ENCODE peak calls at places on chromosome 20, in four cellular contexts. K is HepG2, V is GM12878, Q is K562. Y is an unnamed sample.

GRCh38 chr20:38338849-38339520 is 7.3 kb upstream of the LBP start:
- DNase-seq in Q (no peak), K (no peak), V (no peak), Y (peak; percentile 29)

GRCh38 chr20:45911486-45912343 is at the start of gene PLTP:
- DNase-seq in K (no peak), V (no peak), Q (peak; percentile 48), Y (no peak)

GRCh38 chr20:10857362-10858070 is 183.7 kb upstream of the JAG1 start:
- DNase-seq in K (peak; percentile 58), Q (no peak), V (no peak), Y (no peak)

GRCh38 chr20:40325006-40325563 is 364.0 kb downstream of the MAFB start:
- DNase-seq in V (no peak), Q (no peak), K (no peak), Y (no peak)

GRCh38 chr20:22993823-22994222 is 41.3 kb upstream of the SSTR4 start:
- DNase-seq in K (no peak), V (no peak), Q (no peak), Y (no peak)

GRCh38 chr20:58818585-58819285 is 32.0 kb downstream of the GNAS-AS1 start:
- DNase-seq in K (no peak), V (peak; percentile 3), Q (no peak), Y (no peak)

GRCh38 chr20:32249030-32249738 is 28.3 kb upstream of the KIF3B start:
- DNase-seq in K (no peak), Q (no peak), V (no peak), Y (no peak)

GRCh38 chr20:49646126-49646525 is 67.6 kb downstream of the B4GALT5 start:
- DNase-seq in Q (no peak), K (no peak), V (no peak), Y (no peak)

GRCh38 chr20:23074052-23074451 is 12.1 kb downstream of the CD93 start:
- DNase-seq in V (no peak), K (no peak), Q (no peak), Y (no peak)

GRCh38 chr20:40464731-40465208 is 224.3 kb downstream of the MAFB start:
- DNase-seq in K (no peak), V (no peak), Q (no peak), Y (no peak)

GRCh38 chr20:35564905-35565304 is 23.0 kb downstream of the ERGIC3 start:
- DNase-seq in K (no peak), V (no peak), Q (no peak), Y (no peak)

GRCh38 chr20:11328839-11329238 is 588.9 kb upstream of the BTBD3 start:
- DNase-seq in Q (no peak), K (no peak), V (no peak), Y (no peak)

GRCh38 chr20:59153832-59154231 is 9.8 kb upstream of the ZNF831 start:
- DNase-seq in K (no peak), Q (no peak), V (no peak), Y (no peak)

GRCh38 chr20:36441027-36441414 is 100.3 kb upstream of the MYL9 start:
- DNase-seq in Q (no peak), V (no peak), K (no peak), Y (no peak)

GRCh38 chr20:45290677-45291355 is 15.8 kb upstream of the RBPJL start:
- DNase-seq in Q (peak; percentile 79), K (peak; percentile 76), V (no peak), Y (peak; percentile 90)

GRCh38 chr20:7459123-7459522 is 481.1 kb downstream of the HAO1 start:
- DNase-seq in Q (no peak), V (no peak), K (no peak), Y (no peak)

GRCh38 chr20:46134716-46135115 is 16.6 kb downstream of the CD40 start:
- DNase-seq in V (no peak), Q (no peak), K (no peak), Y (no peak)

GRCh38 chr20:2596673-2597279 is 55.7 kb upstream of the NOP56 start:
- DNase-seq in Q (no peak), K (no peak), V (no peak), Y (no peak)

GRCh38 chr20:41248371-41249024 is 69.0 kb downstream of the ZHX3 start:
- DNase-seq in V (no peak), K (no peak), Q (no peak), Y (no peak)

GRCh38 chr20:36273414-36274247 is 32.5 kb upstream of the DLGAP4 start:
- DNase-seq in Q (peak; percentile 38), K (no peak), V (no peak), Y (peak; percentile 41)

GRCh38 chr20:31496761-31497295 is 17.4 kb upstream of the HM13 start:
- DNase-seq in V (no peak), K (no peak), Q (no peak), Y (no peak)

GRCh38 chr20:4886771-4887527 is 114.4 kb downstream of the SLC23A2 start:
- DNase-seq in V (no peak), K (no peak), Q (no peak), Y (no peak)

GRCh38 chr20:53208110-53208908 is 236.2 kb downstream of the TSHZ2 start:
- DNase-seq in K (no peak), Q (peak; percentile 48), V (no peak), Y (peak; percentile 84)

DNA sequence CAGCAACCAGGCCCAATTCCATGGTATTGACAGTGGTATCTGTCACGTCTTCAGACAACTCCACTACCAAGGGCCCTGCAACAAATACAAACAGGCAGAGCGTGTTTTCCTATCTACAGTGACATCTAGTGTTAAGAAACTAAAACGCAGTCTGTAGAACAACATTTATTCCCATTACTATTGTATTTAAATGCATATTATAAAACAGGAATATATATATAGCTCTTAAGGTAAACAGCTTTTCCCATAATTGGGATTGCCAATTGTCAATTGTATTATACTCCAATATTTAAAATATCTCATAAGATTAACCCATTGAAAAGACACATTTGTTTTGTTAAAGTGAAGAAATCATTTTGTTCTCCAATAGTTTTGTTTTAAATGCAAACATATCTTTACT is 97.2 kb downstream of the KIF16B start:
- DNase-seq in K (peak; percentile 76), V (peak; percentile 28), Q (peak; percentile 49), Y (no peak)
- TF ChIP-seq HDAC6 in K (no peak), V (no peak), Q (no peak), Y (no peak)

GRCh38 chr20:63145156-63145555 is 70.8 kb downstream of the YTHDF1 start:
- DNase-seq in K (no peak), V (no peak), Q (no peak), Y (no peak)
- TF ChIP-seq HDAC6 in K (no peak), V (no peak), Q (no peak), Y (no peak)

GRCh38 chr20:3784863-3785239 is 1.7 kb downstream of the CENPB start:
- DNase-seq in K (no peak), Q (no peak), V (no peak), Y (no peak)

GRCh38 chr20:3784226-3784853 is 2.2 kb downstream of the CENPB start:
- DNase-seq in Q (no peak), V (no peak), K (no peak), Y (no peak)

GRCh38 chr20:3785240-3786125 is 1.1 kb downstream of the CENPB start:
- DNase-seq in K (no peak), V (no peak), Q (peak; percentile 45), Y (no peak)

GRCh38 chr20:3786665-3787639 is at the start of gene CENPB:
- DNase-seq in K (peak; percentile 83), Q (peak; percentile 87), V (no peak), Y (peak; percentile 96)

GRCh38 chr20:3786126-3786484 is 435 bp downstream of the CENPB start:
- DNase-seq in Q (peak; percentile 59), K (no peak), V (no peak), Y (no peak)
- TF ChIP-seq HDAC6 in Q (no peak), K (no peak), V (no peak), Y (no peak)

DNA sequence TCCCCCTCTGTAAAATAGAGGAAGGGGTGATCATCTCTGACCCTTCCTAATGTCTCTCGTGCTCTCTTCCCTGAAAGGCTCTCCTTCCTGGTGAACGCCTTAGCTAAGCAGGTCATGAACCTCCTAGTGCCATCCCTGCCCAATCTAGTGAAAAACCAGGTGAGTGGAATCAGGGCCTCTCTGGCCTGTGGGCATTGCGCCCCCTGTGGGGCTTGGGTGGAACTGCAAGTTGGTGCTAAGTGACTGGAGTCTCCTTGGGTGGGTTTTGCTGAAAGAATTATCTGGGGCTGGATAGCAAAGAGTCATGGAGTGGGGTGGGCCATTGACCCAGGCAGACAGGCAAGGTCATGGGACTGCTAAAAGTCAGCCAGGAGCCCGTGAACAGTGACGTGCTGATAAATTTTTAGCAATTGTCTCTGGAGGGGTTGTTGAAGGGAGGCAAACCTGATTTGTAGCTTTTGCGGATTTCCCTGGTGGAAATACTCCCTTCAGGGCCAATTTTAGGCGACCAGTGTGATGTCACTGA is 8.9 kb downstream of the BPIFB1 start:
- DNase-seq in K (peak; percentile 59), V (no peak), Q (peak; percentile 72), Y (peak; percentile 98)
- TF ChIP-seq HDAC6 in K (no peak), V (no peak), Q (no peak), Y (no peak)

GRCh38 chr20:57282691-57283361 is 16.4 kb upstream of the BMP7 start:
- DNase-seq in K (no peak), V (no peak), Q (no peak), Y (no peak)
- TF ChIP-seq HDAC6 in K (no peak), V (no peak), Q (no peak), Y (no peak)

GRCh38 chr20:15928946-15929345 is 644.3 kb downstream of the KIF16B start:
- DNase-seq in K (no peak), V (no peak), Q (no peak), Y (no peak)

GRCh38 chr20:15937179-15937578 is 636.1 kb downstream of the KIF16B start:
- DNase-seq in V (peak; percentile 43), Q (no peak), K (no peak), Y (no peak)

GRCh38 chr20:15930324-15931305 is 642.6 kb downstream of the KIF16B start:
- DNase-seq in Q (no peak), K (peak; percentile 28), V (no peak), Y (no peak)

GRCh38 chr20:15927893-15928650 is 645.2 kb downstream of the KIF16B start:
- DNase-seq in V (no peak), K (no peak), Q (no peak), Y (no peak)

GRCh38 chr20:15931897-15932296 is 641.4 kb downstream of the KIF16B start:
- DNase-seq in Q (no peak), K (no peak), V (no peak), Y (no peak)
- TF ChIP-seq HDAC6 in Q (no peak), K (no peak), V (no peak), Y (no peak)

DNA sequence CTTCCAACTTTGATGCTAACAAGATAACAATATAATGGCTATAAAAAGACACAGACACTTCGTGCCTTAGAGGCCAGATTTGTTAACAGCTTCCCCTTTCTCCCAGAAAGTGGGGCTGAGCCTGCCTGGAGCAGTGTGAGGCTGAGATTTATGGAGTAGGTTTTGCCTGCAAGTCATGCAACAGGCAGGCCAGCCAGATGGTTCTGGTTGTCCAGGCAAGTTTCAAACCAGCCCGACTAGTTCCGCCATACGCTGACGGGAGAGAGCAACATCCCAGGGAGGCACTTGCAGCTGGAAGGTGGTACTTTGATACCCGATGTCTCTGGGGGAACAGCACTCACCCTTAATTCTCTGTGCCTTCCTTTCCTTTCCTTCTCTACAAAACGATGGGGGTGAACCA is 81.3 kb upstream of the NAA20 start:
- DNase-seq in Q (no peak), V (no peak), K (no peak), Y (no peak)
- TF ChIP-seq HDAC6 in Q (no peak), V (no peak), K (no peak), Y (no peak)

DNA sequence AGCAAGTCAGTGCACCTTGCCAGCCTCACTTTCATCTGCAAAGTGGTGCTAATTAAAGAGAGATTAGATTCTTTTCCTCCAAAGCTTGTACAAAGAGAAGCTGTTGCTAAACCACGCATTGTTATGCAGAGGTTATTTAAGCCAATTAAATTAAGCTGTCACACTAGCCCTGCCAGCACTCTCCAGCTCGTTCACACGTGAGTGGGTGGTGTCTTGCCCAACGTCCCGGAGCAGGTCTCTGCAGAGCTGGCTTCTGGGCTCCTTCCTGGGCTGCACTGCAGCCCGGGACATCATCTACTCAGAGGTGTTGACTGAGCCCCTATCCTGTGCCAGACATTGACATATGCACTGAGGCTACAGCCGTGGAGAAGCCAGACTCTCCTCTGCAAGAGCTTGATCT is 401.6 kb upstream of the SULF2 start:
- DNase-seq in V (no peak), K (no peak), Q (no peak), Y (no peak)
- TF ChIP-seq HDAC6 in V (no peak), K (no peak), Q (no peak), Y (no peak)